ENCODE peak calls at places on chromosomes 4 and X, in seven cellular contexts. One of them, this sample, is unnamed.

GRCh38 chr4:95158045-95158444 is 390.7 kb downstream of the UNC5C start:
- DNase-seq in mucosa of gallbladder: no peak
- DNase-seq in gastrocnemius medialis: no peak
- DNase-seq in HCT116: no peak
- DNase-seq in T-helper 9 cell: no peak
- DNase-seq in mesenchymal stem cell: no peak
- DNase-seq in left ventricle myocardium inferior: no peak
- DNase-seq in this sample: no peak

GRCh38 chr4:76867880-76868655 is 29.9 kb downstream of the SOWAHB start:
- DNase-seq in mucosa of gallbladder: no peak
- DNase-seq in gastrocnemius medialis: no peak
- DNase-seq in mesenchymal stem cell: no peak
- DNase-seq in HCT116: no peak
- DNase-seq in left ventricle myocardium inferior: no peak
- DNase-seq in T-helper 9 cell: no peak
- DNase-seq in this sample: no peak

GRCh38 chr4:153212755-153213154 is 8.5 kb downstream of the TRIM2 start:
- DNase-seq in left ventricle myocardium inferior: no peak
- DNase-seq in T-helper 9 cell: no peak
- DNase-seq in HCT116: no peak
- DNase-seq in mesenchymal stem cell: no peak
- DNase-seq in mucosa of gallbladder: no peak
- DNase-seq in gastrocnemius medialis: no peak
- DNase-seq in this sample: no peak

GRCh38 chrX:81564851-81565250 is 362.9 kb downstream of the SH3BGRL start:
- DNase-seq in HCT116: no peak
- DNase-seq in T-helper 9 cell: no peak
- DNase-seq in mesenchymal stem cell: no peak
- DNase-seq in left ventricle myocardium inferior: no peak
- DNase-seq in gastrocnemius medialis: no peak
- DNase-seq in mucosa of gallbladder: no peak
- DNase-seq in this sample: no peak

GRCh38 chrX:2552621-2553297 is 52.0 kb upstream of the DHRSX start:
- DNase-seq in mesenchymal stem cell: no peak
- DNase-seq in gastrocnemius medialis: no peak
- DNase-seq in mucosa of gallbladder: no peak
- DNase-seq in HCT116: no peak
- DNase-seq in left ventricle myocardium inferior: no peak
- DNase-seq in T-helper 9 cell: no peak
- DNase-seq in this sample: no peak

GRCh38 chrX:39516399-39516798 is 581.4 kb downstream of the BCOR start:
- DNase-seq in gastrocnemius medialis: no peak
- DNase-seq in mesenchymal stem cell: no peak
- DNase-seq in mucosa of gallbladder: no peak
- DNase-seq in T-helper 9 cell: no peak
- DNase-seq in left ventricle myocardium inferior: no peak
- DNase-seq in HCT116: no peak
- DNase-seq in this sample: no peak

GRCh38 chr4:136277741-136278140 is 1254.6 kb downstream of the PCDH18 start:
- DNase-seq in T-helper 9 cell: no peak
- DNase-seq in gastrocnemius medialis: no peak
- DNase-seq in HCT116: no peak
- DNase-seq in mesenchymal stem cell: no peak
- DNase-seq in mucosa of gallbladder: no peak
- DNase-seq in left ventricle myocardium inferior: no peak
- DNase-seq in this sample: no peak

GRCh38 chr4:4418676-4419370 is 31.9 kb downstream of the NSG1 start:
- DNase-seq in T-helper 9 cell: no peak
- DNase-seq in mucosa of gallbladder: no peak
- DNase-seq in HCT116: no peak
- DNase-seq in mesenchymal stem cell: no peak
- DNase-seq in gastrocnemius medialis: no peak
- DNase-seq in left ventricle myocardium inferior: no peak
- DNase-seq in this sample: no peak

GRCh38 chr4:2482693-2483092 is 13.8 kb downstream of the RNF4 start:
- DNase-seq in HCT116: no peak
- DNase-seq in T-helper 9 cell: no peak
- DNase-seq in mucosa of gallbladder: peak; percentile 64
- DNase-seq in gastrocnemius medialis: peak; percentile 17
- DNase-seq in mesenchymal stem cell: no peak
- DNase-seq in left ventricle myocardium inferior: peak; percentile 58
- DNase-seq in this sample: peak; percentile 84

GRCh38 chr4:181166742-181167399 is 1076.3 kb upstream of the TENM3 start:
- DNase-seq in gastrocnemius medialis: no peak
- DNase-seq in left ventricle myocardium inferior: no peak
- DNase-seq in T-helper 9 cell: no peak
- DNase-seq in mesenchymal stem cell: no peak
- DNase-seq in mucosa of gallbladder: no peak
- DNase-seq in HCT116: no peak
- DNase-seq in this sample: no peak

GRCh38 chr4:1746919-1747602 is 25.7 kb downstream of the TACC3 start:
- DNase-seq in mucosa of gallbladder: no peak
- DNase-seq in mesenchymal stem cell: no peak
- DNase-seq in HCT116: no peak
- DNase-seq in left ventricle myocardium inferior: no peak
- DNase-seq in gastrocnemius medialis: no peak
- DNase-seq in T-helper 9 cell: no peak
- DNase-seq in this sample: no peak

GRCh38 chr4:173477016-173477415 is 53.0 kb downstream of the HAND2 start:
- DNase-seq in HCT116: no peak
- DNase-seq in mesenchymal stem cell: no peak
- DNase-seq in mucosa of gallbladder: no peak
- DNase-seq in gastrocnemius medialis: no peak
- DNase-seq in left ventricle myocardium inferior: no peak
- DNase-seq in T-helper 9 cell: no peak
- DNase-seq in this sample: no peak

GRCh38 chr4:120915311-120915710 is 7.2 kb downstream of the PRDM5 start:
- DNase-seq in gastrocnemius medialis: no peak
- DNase-seq in T-helper 9 cell: no peak
- DNase-seq in mucosa of gallbladder: no peak
- DNase-seq in mesenchymal stem cell: no peak
- DNase-seq in left ventricle myocardium inferior: no peak
- DNase-seq in HCT116: no peak
- DNase-seq in this sample: no peak

GRCh38 chrX:154074199-154074598 is 23.3 kb downstream of the MECP2 start:
- DNase-seq in gastrocnemius medialis: no peak
- DNase-seq in mesenchymal stem cell: peak; percentile 46
- DNase-seq in mucosa of gallbladder: no peak
- DNase-seq in HCT116: no peak
- DNase-seq in T-helper 9 cell: no peak
- DNase-seq in left ventricle myocardium inferior: no peak
- DNase-seq in this sample: no peak

GRCh38 chrX:137565921-137566745 is at the start of gene ZIC3:
- DNase-seq in HCT116: no peak
- DNase-seq in mesenchymal stem cell: peak; percentile 0
- DNase-seq in mucosa of gallbladder: peak; percentile 50
- DNase-seq in gastrocnemius medialis: peak; percentile 22
- DNase-seq in T-helper 9 cell: no peak
- DNase-seq in left ventricle myocardium inferior: peak; percentile 57
- DNase-seq in this sample: peak; percentile 76

GRCh38 chrX:22373766-22374165 is 101.1 kb downstream of the CBLL2 start:
- DNase-seq in HCT116: no peak
- DNase-seq in T-helper 9 cell: no peak
- DNase-seq in left ventricle myocardium inferior: no peak
- DNase-seq in mesenchymal stem cell: no peak
- DNase-seq in mucosa of gallbladder: no peak
- DNase-seq in gastrocnemius medialis: no peak
- DNase-seq in this sample: no peak

GRCh38 chrX:9566150-9566621 is 101.3 kb downstream of the TBL1X start:
- DNase-seq in mucosa of gallbladder: peak; percentile 80
- DNase-seq in mesenchymal stem cell: peak; percentile 74
- DNase-seq in HCT116: peak; percentile 32
- DNase-seq in gastrocnemius medialis: peak; percentile 26
- DNase-seq in T-helper 9 cell: no peak
- DNase-seq in left ventricle myocardium inferior: peak; percentile 44
- DNase-seq in this sample: peak; percentile 77

GRCh38 chrX:41386222-41386990 is 52.4 kb downstream of the DDX3X start:
- DNase-seq in mucosa of gallbladder: no peak
- DNase-seq in gastrocnemius medialis: no peak
- DNase-seq in left ventricle myocardium inferior: no peak
- DNase-seq in mesenchymal stem cell: no peak
- DNase-seq in HCT116: no peak
- DNase-seq in T-helper 9 cell: no peak
- DNase-seq in this sample: no peak

GRCh38 chr4:80875642-80876041 is 154.9 kb upstream of the BMP3 start:
- DNase-seq in gastrocnemius medialis: no peak
- DNase-seq in left ventricle myocardium inferior: no peak
- DNase-seq in HCT116: no peak
- DNase-seq in mesenchymal stem cell: no peak
- DNase-seq in mucosa of gallbladder: no peak
- DNase-seq in T-helper 9 cell: no peak
- DNase-seq in this sample: no peak